ENCODE peak calls at places on chromosomes 1 and 21, in seven cellular contexts. One of them, this sample, is unnamed.

GRCh38 chr1:208475951-208476824 is 232.0 kb upstream of the PLXNA2 start:
- DNase-seq in IMR-90: no peak
- DNase-seq in mesenchymal stem cell: peak
- DNase-seq in mesendoderm: peak
- DNase-seq in neuronal stem cell: peak
- DNase-seq in H1: peak
- DNase-seq in trophoblast cell: peak
- DNase-seq in this sample: peak

GRCh38 chr1:171566467-171566866 is 55.6 kb upstream of the MYOCOS start:
- DNase-seq in IMR-90: no peak
- DNase-seq in mesenchymal stem cell: no peak
- DNase-seq in mesendoderm: peak
- DNase-seq in neuronal stem cell: no peak
- DNase-seq in H1: no peak
- DNase-seq in trophoblast cell: no peak
- DNase-seq in this sample: no peak

GRCh38 chr1:109912873-109913272 is 2.2 kb downstream of the CSF1 start:
- DNase-seq in IMR-90: peak
- DNase-seq in mesenchymal stem cell: no peak
- DNase-seq in mesendoderm: no peak
- DNase-seq in neuronal stem cell: no peak
- DNase-seq in H1: no peak
- DNase-seq in trophoblast cell: no peak
- DNase-seq in this sample: no peak

GRCh38 chr1:16175610-16176553 is 20.0 kb upstream of the EPHA2 start:
- DNase-seq in IMR-90: peak
- DNase-seq in mesenchymal stem cell: peak
- DNase-seq in mesendoderm: no peak
- DNase-seq in neuronal stem cell: no peak
- DNase-seq in H1: no peak
- DNase-seq in trophoblast cell: no peak
- DNase-seq in this sample: no peak

GRCh38 chr1:167618366-167618765 is 11.7 kb upstream of the RCSD1 start:
- DNase-seq in IMR-90: no peak
- DNase-seq in mesenchymal stem cell: no peak
- DNase-seq in mesendoderm: no peak
- DNase-seq in neuronal stem cell: no peak
- DNase-seq in H1: no peak
- DNase-seq in trophoblast cell: no peak
- DNase-seq in this sample: no peak

GRCh38 chr1:153422450-153423068 is 6.2 kb downstream of the S100A7A start:
- DNase-seq in IMR-90: peak
- DNase-seq in mesenchymal stem cell: peak
- DNase-seq in mesendoderm: peak
- DNase-seq in neuronal stem cell: peak
- DNase-seq in H1: no peak
- DNase-seq in trophoblast cell: peak
- DNase-seq in this sample: peak

GRCh38 chr1:14666376-14666775 is 67.9 kb downstream of the KAZN start:
- DNase-seq in IMR-90: no peak
- DNase-seq in mesenchymal stem cell: no peak
- DNase-seq in mesendoderm: no peak
- DNase-seq in neuronal stem cell: no peak
- DNase-seq in H1: no peak
- DNase-seq in trophoblast cell: no peak
- DNase-seq in this sample: no peak

GRCh38 chr1:89724369-89725015 is 91.6 kb downstream of the LRRC8C start:
- DNase-seq in IMR-90: peak
- DNase-seq in mesenchymal stem cell: no peak
- DNase-seq in mesendoderm: no peak
- DNase-seq in neuronal stem cell: no peak
- DNase-seq in H1: no peak
- DNase-seq in trophoblast cell: peak
- DNase-seq in this sample: no peak

GRCh38 chr1:83515566-83516169 is 483.3 kb downstream of the TTLL7 start:
- DNase-seq in IMR-90: no peak
- DNase-seq in mesenchymal stem cell: peak
- DNase-seq in mesendoderm: no peak
- DNase-seq in neuronal stem cell: no peak
- DNase-seq in H1: no peak
- DNase-seq in trophoblast cell: peak
- DNase-seq in this sample: no peak

GRCh38 chr1:167563579-167564246 is 10.2 kb upstream of the CREG1 start:
- DNase-seq in IMR-90: no peak
- DNase-seq in mesenchymal stem cell: no peak
- DNase-seq in mesendoderm: no peak
- DNase-seq in neuronal stem cell: no peak
- DNase-seq in H1: no peak
- DNase-seq in trophoblast cell: no peak
- DNase-seq in this sample: no peak

DNA sequence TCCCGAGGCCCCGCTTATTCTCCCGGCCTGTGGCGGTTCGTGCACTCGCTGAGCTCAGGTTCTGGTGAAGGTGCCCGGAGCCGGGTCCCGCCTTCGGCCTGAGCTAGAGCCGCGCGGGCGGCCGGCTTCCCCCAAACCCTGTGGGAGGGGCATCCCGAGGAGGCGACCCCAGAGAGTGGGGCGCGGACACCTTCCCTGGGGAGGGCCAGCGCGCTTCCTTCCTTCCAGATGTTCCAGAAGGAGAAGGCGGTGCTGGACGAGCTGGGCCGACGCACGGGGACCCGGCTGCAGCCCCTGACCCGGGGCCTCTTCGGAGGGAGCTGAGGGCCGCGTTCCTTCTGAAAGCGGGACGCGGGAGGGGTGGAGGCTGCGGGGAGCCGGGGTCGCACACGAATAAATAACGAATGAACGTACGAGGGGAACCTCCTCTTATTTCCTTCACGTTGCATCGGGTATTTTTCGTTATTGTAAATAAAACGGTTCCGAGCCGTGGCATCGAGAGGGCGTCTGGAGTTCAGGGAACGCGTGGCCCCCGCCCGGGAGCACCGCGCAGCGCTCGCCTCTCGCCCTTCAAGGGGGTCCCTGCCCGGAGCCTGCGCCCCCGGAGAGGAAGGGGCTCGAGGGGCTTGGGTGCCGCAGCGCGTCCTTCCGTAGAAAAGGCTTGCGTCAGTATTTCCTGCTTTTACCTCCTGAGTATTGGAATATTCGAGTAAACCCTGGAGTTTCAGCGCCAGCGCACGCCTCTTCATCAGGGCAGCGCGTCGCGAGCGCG is 11.4 kb downstream of the YBEY start:
- DNase-seq in IMR-90: no peak
- DNase-seq in mesenchymal stem cell: no peak
- DNase-seq in mesendoderm: peak
- DNase-seq in neuronal stem cell: no peak
- DNase-seq in H1: no peak
- DNase-seq in trophoblast cell: no peak
- DNase-seq in this sample: no peak
- H3K9ac ChIP-seq in IMR-90: no peak
- H3K9ac ChIP-seq in mesenchymal stem cell: peak
- H3K9ac ChIP-seq in mesendoderm: peak
- H3K9ac ChIP-seq in neuronal stem cell: peak
- H3K9ac ChIP-seq in H1: peak
- H3K9ac ChIP-seq in trophoblast cell: peak
- H3K9ac ChIP-seq in this sample: no peak

GRCh38 chr1:235296729-235297128 is 31.2 kb downstream of the ARID4B start:
- DNase-seq in IMR-90: no peak
- DNase-seq in mesenchymal stem cell: no peak
- DNase-seq in mesendoderm: no peak
- DNase-seq in neuronal stem cell: no peak
- DNase-seq in H1: no peak
- DNase-seq in trophoblast cell: no peak
- DNase-seq in this sample: no peak

GRCh38 chr1:235298772-235299513 is 29.0 kb downstream of the ARID4B start:
- DNase-seq in IMR-90: no peak
- DNase-seq in mesenchymal stem cell: no peak
- DNase-seq in mesendoderm: no peak
- DNase-seq in neuronal stem cell: no peak
- DNase-seq in H1: no peak
- DNase-seq in trophoblast cell: no peak
- DNase-seq in this sample: no peak

GRCh38 chr1:235295902-235296350 is 32.1 kb downstream of the ARID4B start:
- DNase-seq in IMR-90: peak
- DNase-seq in mesenchymal stem cell: peak
- DNase-seq in mesendoderm: no peak
- DNase-seq in neuronal stem cell: no peak
- DNase-seq in H1: no peak
- DNase-seq in trophoblast cell: peak
- DNase-seq in this sample: no peak

GRCh38 chr1:235299514-235299858 is 28.5 kb downstream of the ARID4B start:
- DNase-seq in IMR-90: no peak
- DNase-seq in mesenchymal stem cell: no peak
- DNase-seq in mesendoderm: no peak
- DNase-seq in neuronal stem cell: no peak
- DNase-seq in H1: no peak
- DNase-seq in trophoblast cell: no peak
- DNase-seq in this sample: no peak

GRCh38 chr1:235297579-235297978 is 30.4 kb downstream of the ARID4B start:
- DNase-seq in IMR-90: peak
- DNase-seq in mesenchymal stem cell: peak
- DNase-seq in mesendoderm: no peak
- DNase-seq in neuronal stem cell: no peak
- DNase-seq in H1: no peak
- DNase-seq in trophoblast cell: no peak
- DNase-seq in this sample: no peak
- H4K8ac ChIP-seq in IMR-90: no peak
- H4K8ac ChIP-seq in mesenchymal stem cell: no peak
- H4K8ac ChIP-seq in mesendoderm: no peak
- H4K8ac ChIP-seq in neuronal stem cell: no peak
- H4K8ac ChIP-seq in H1: no peak
- H4K8ac ChIP-seq in trophoblast cell: no peak
- H4K8ac ChIP-seq in this sample: no peak

DNA sequence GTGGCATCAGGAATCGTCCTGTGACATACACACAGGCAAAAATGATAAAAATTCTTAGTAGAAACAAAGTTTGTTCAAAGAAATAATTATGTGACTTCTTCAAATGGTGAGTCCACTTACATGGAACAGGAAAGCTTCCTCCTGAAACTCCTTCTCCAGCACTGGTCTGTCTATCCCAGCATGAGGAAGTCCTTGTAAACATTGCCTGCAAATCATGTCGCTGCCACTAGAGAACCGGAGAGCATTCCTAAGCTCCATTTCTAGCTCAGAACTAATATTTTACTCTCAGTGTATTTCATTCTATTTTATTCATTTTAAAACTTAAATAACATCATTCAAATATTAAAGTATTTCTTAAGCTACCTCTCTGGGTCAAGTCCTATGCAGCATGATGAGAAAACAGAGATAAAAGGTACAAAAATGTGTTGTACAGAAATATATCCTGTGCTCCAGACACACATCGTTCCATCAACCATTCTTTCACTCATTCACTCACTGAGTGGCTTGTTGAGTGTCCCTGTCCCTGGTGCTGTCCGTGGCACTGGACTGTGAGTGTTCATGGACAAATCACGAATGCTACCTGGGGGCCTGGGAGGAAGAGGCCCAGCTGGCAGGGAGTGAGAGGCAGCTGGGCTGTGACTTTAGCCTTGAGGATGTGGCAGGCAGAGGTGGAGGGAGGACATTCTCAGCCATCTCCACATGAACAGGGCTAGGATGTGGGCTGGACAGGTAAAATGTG is 10.0 kb downstream of the CYP4A22 start:
- DNase-seq in IMR-90: no peak
- DNase-seq in mesenchymal stem cell: no peak
- DNase-seq in mesendoderm: no peak
- DNase-seq in neuronal stem cell: no peak
- DNase-seq in H1: no peak
- DNase-seq in trophoblast cell: peak
- DNase-seq in this sample: no peak
- H3K9ac ChIP-seq in IMR-90: no peak
- H3K9ac ChIP-seq in mesenchymal stem cell: no peak
- H3K9ac ChIP-seq in mesendoderm: no peak
- H3K9ac ChIP-seq in neuronal stem cell: no peak
- H3K9ac ChIP-seq in H1: no peak
- H3K9ac ChIP-seq in trophoblast cell: no peak
- H3K9ac ChIP-seq in this sample: no peak

GRCh38 chr1:227712648-227713047 is 22.5 kb downstream of the JMJD4 start:
- DNase-seq in IMR-90: no peak
- DNase-seq in mesenchymal stem cell: no peak
- DNase-seq in mesendoderm: no peak
- DNase-seq in neuronal stem cell: no peak
- DNase-seq in H1: no peak
- DNase-seq in trophoblast cell: no peak
- DNase-seq in this sample: no peak
- H4K8ac ChIP-seq in IMR-90: no peak
- H4K8ac ChIP-seq in mesenchymal stem cell: no peak
- H4K8ac ChIP-seq in mesendoderm: no peak
- H4K8ac ChIP-seq in neuronal stem cell: no peak
- H4K8ac ChIP-seq in H1: no peak
- H4K8ac ChIP-seq in trophoblast cell: no peak
- H4K8ac ChIP-seq in this sample: no peak

GRCh38 chr1:27418786-27419185 is 26.4 kb downstream of the GPR3 start:
- DNase-seq in IMR-90: no peak
- DNase-seq in mesenchymal stem cell: no peak
- DNase-seq in mesendoderm: peak
- DNase-seq in neuronal stem cell: no peak
- DNase-seq in H1: no peak
- DNase-seq in trophoblast cell: no peak
- DNase-seq in this sample: no peak

GRCh38 chr1:27413004-27413403 is 20.6 kb downstream of the GPR3 start:
- DNase-seq in IMR-90: no peak
- DNase-seq in mesenchymal stem cell: no peak
- DNase-seq in mesendoderm: no peak
- DNase-seq in neuronal stem cell: no peak
- DNase-seq in H1: no peak
- DNase-seq in trophoblast cell: no peak
- DNase-seq in this sample: no peak

GRCh38 chr1:27412502-27412901 is 20.1 kb downstream of the GPR3 start:
- DNase-seq in IMR-90: no peak
- DNase-seq in mesenchymal stem cell: no peak
- DNase-seq in mesendoderm: no peak
- DNase-seq in neuronal stem cell: no peak
- DNase-seq in H1: no peak
- DNase-seq in trophoblast cell: no peak
- DNase-seq in this sample: no peak

GRCh38 chr1:27418326-27418761 is 25.9 kb downstream of the GPR3 start:
- DNase-seq in IMR-90: peak
- DNase-seq in mesenchymal stem cell: peak
- DNase-seq in mesendoderm: peak
- DNase-seq in neuronal stem cell: no peak
- DNase-seq in H1: no peak
- DNase-seq in trophoblast cell: peak
- DNase-seq in this sample: no peak

DNA sequence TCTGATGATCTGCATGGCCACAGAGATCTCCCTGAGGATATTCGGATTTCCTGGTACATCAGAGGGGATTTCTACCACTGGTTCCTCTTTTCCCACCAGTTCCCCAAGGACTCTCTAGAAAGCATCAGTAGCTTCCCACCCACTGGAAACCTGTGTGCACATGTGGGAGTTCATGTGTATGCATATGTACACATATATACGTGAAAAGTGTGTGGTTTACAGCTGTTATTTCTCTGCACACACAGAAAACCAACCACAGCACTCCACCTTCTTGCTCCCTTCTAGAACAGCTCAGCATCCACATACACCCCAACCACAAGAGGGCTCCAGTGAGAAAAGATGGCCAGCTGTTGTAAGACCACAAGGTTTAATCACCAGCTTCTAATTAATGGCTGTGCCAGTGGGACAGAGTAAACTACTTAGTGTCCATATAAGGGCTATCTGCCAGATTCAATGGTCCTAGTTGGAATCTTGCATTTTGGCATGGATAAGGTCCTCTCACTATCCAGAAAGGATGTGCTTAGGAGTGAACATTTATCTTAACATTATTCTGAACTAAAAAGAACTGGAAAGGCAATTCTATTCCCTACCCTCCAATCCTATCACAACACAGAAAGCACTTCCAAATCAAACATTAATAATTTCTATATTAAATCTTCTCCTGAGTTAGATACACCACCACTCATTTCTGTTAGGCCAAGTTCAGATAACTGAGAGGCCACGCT is 24.1 kb downstream of the GPR3 start:
- DNase-seq in IMR-90: peak
- DNase-seq in mesenchymal stem cell: peak
- DNase-seq in mesendoderm: peak
- DNase-seq in neuronal stem cell: no peak
- DNase-seq in H1: no peak
- DNase-seq in trophoblast cell: peak
- DNase-seq in this sample: peak
- H3K9ac ChIP-seq in IMR-90: no peak
- H3K9ac ChIP-seq in mesenchymal stem cell: no peak
- H3K9ac ChIP-seq in mesendoderm: no peak
- H3K9ac ChIP-seq in neuronal stem cell: no peak
- H3K9ac ChIP-seq in H1: no peak
- H3K9ac ChIP-seq in trophoblast cell: no peak
- H3K9ac ChIP-seq in this sample: no peak

This sample was measured in H9.